ENCODE peak calls at places on chromosomes 5 and 9, in six cellular contexts. One of them, this sample, is unnamed.
A peak's percentile ranks its signal among the peaks of the same experiment; 100 is the strongest.

GRCh38 chr5:22572941-22573340 is 280.2 kb downstream of the CDH12 start:
- DNase-seq in K562: no peak
- DNase-seq in transverse colon: no peak
- DNase-seq in HepG2: no peak
- DNase-seq in ovary: no peak
- DNase-seq in GM12878: no peak
- DNase-seq in this sample: no peak

GRCh38 chr9:17462869-17463464 is 115.9 kb upstream of the SH3GL2 start:
- DNase-seq in transverse colon: peak; percentile 14
- DNase-seq in HepG2: peak; percentile 31
- DNase-seq in GM12878: no peak
- DNase-seq in ovary: no peak
- DNase-seq in K562: peak; percentile 48
- DNase-seq in this sample: peak; percentile 55

GRCh38 chr9:16121593-16121992 is 568.8 kb downstream of the CCDC171 start:
- DNase-seq in K562: no peak
- DNase-seq in GM12878: no peak
- DNase-seq in transverse colon: no peak
- DNase-seq in HepG2: no peak
- DNase-seq in ovary: no peak
- DNase-seq in this sample: no peak

GRCh38 chr5:148414848-148415247 is 31.1 kb downstream of the FBXO38 start:
- DNase-seq in HepG2: no peak
- DNase-seq in GM12878: no peak
- DNase-seq in ovary: no peak
- DNase-seq in K562: no peak
- DNase-seq in transverse colon: no peak
- DNase-seq in this sample: no peak

GRCh38 chr5:143879646-143880045 is 67.7 kb downstream of the HMHB1 start:
- DNase-seq in GM12878: no peak
- DNase-seq in ovary: no peak
- DNase-seq in K562: no peak
- DNase-seq in HepG2: peak; percentile 5
- DNase-seq in transverse colon: no peak
- DNase-seq in this sample: no peak

GRCh38 chr5:167489202-167489601 is 802.2 kb upstream of the WWC1 start:
- DNase-seq in ovary: no peak
- DNase-seq in GM12878: no peak
- DNase-seq in transverse colon: no peak
- DNase-seq in HepG2: no peak
- DNase-seq in K562: no peak
- DNase-seq in this sample: no peak

GRCh38 chr5:144453753-144454152 is 283.1 kb downstream of the KCTD16 start:
- DNase-seq in GM12878: no peak
- DNase-seq in K562: no peak
- DNase-seq in HepG2: no peak
- DNase-seq in ovary: no peak
- DNase-seq in transverse colon: no peak
- DNase-seq in this sample: no peak

GRCh38 chr5:10633271-10634049 is 69.6 kb downstream of the ANKRD33B start:
- DNase-seq in HepG2: no peak
- DNase-seq in GM12878: no peak
- DNase-seq in transverse colon: no peak
- DNase-seq in K562: no peak
- DNase-seq in ovary: no peak
- DNase-seq in this sample: no peak

GRCh38 chr9:133570681-133571080 is 36.2 kb downstream of the ADAMTSL2 start:
- DNase-seq in GM12878: no peak
- DNase-seq in ovary: no peak
- DNase-seq in HepG2: no peak
- DNase-seq in K562: no peak
- DNase-seq in transverse colon: no peak
- DNase-seq in this sample: no peak

GRCh38 chr9:99385814-99386279 is 163.8 kb downstream of the SEC61B start:
- DNase-seq in ovary: no peak
- DNase-seq in transverse colon: no peak
- DNase-seq in HepG2: no peak
- DNase-seq in K562: no peak
- DNase-seq in GM12878: no peak
- DNase-seq in this sample: no peak

GRCh38 chr5:67998709-67999251 is 216.8 kb upstream of the PIK3R1 start:
- DNase-seq in K562: no peak
- DNase-seq in GM12878: no peak
- DNase-seq in transverse colon: peak; percentile 50
- DNase-seq in ovary: no peak
- DNase-seq in HepG2: no peak
- DNase-seq in this sample: peak; percentile 32
- TF ChIP-seq EP300 in K562: no peak
- TF ChIP-seq EP300 in GM12878: no peak
- TF ChIP-seq EP300 in transverse colon: peak; percentile 10
- TF ChIP-seq EP300 in ovary: no peak
- TF ChIP-seq EP300 in HepG2: no peak
- TF ChIP-seq EP300 in this sample: no peak

GRCh38 chr9:128902351-128903078 is 18.3 kb upstream of the PHYHD1 start:
- DNase-seq in K562: no peak
- DNase-seq in ovary: no peak
- DNase-seq in GM12878: no peak
- DNase-seq in transverse colon: peak; percentile 86
- DNase-seq in HepG2: no peak
- DNase-seq in this sample: no peak
- TF ChIP-seq POLR2A in K562: no peak
- TF ChIP-seq POLR2A in ovary: no peak
- TF ChIP-seq POLR2A in GM12878: peak; percentile 86
- TF ChIP-seq POLR2A in transverse colon: peak; percentile 78
- TF ChIP-seq POLR2A in HepG2: no peak
- TF ChIP-seq POLR2A in this sample: no peak

GRCh38 chr5:146107901-146108300 is 2.5 kb upstream of the PLAC8L1 start:
- DNase-seq in GM12878: no peak
- DNase-seq in K562: no peak
- DNase-seq in ovary: no peak
- DNase-seq in HepG2: no peak
- DNase-seq in transverse colon: no peak
- DNase-seq in this sample: no peak

GRCh38 chr5:146109379-146109778 is 4.0 kb upstream of the PLAC8L1 start:
- DNase-seq in transverse colon: no peak
- DNase-seq in GM12878: no peak
- DNase-seq in K562: peak; percentile 4
- DNase-seq in ovary: no peak
- DNase-seq in HepG2: no peak
- DNase-seq in this sample: no peak

GRCh38 chr5:146105477-146105876 is at the start of gene PLAC8L1:
- DNase-seq in GM12878: no peak
- DNase-seq in HepG2: no peak
- DNase-seq in transverse colon: no peak
- DNase-seq in ovary: no peak
- DNase-seq in K562: no peak
- DNase-seq in this sample: no peak

DNA sequence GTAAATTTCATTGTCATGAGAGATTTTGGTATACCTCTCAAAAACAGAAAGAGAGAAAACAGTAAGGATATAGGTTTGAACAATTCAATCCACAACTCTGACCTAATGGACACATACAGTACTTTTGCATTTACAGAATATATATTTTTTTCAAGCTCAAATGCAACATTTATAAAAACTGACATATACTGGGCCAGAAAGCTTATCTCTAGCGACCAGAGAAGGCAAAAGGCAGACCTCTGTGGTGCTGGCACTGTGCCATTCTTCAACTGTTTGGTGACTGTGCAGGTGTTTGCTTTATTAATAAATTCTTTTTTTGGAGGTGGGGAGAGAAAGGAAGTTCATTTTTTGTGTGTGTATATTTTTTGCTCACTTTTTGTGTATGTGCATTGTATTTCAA is 6.0 kb upstream of the PLAC8L1 start:
- DNase-seq in transverse colon: no peak
- DNase-seq in ovary: no peak
- DNase-seq in HepG2: no peak
- DNase-seq in K562: peak; percentile 92
- DNase-seq in GM12878: no peak
- DNase-seq in this sample: no peak
- H3K4me1 ChIP-seq in transverse colon: no peaks in the 10 kb centered on the region
- H3K4me1 ChIP-seq in ovary: no peaks in the 10 kb centered on the region
- H3K4me1 ChIP-seq in HepG2: no peaks in the 10 kb centered on the region
- H3K4me1 ChIP-seq in K562: peaks cover 12% of the 10 kb centered on the region
- H3K4me1 ChIP-seq in GM12878: no peaks in the 10 kb centered on the region
- H3K4me1 ChIP-seq in this sample: no peaks in the 10 kb centered on the region

GRCh38 chr5:172740483-172741205 is 30.4 kb downstream of the DUSP1 start:
- DNase-seq in ovary: peak; percentile 50
- DNase-seq in HepG2: no peak
- DNase-seq in transverse colon: peak; percentile 60
- DNase-seq in K562: no peak
- DNase-seq in GM12878: no peak
- DNase-seq in this sample: peak; percentile 65
- TF ChIP-seq EP300 in ovary: no peak
- TF ChIP-seq EP300 in HepG2: no peak
- TF ChIP-seq EP300 in transverse colon: no peak
- TF ChIP-seq EP300 in K562: no peak
- TF ChIP-seq EP300 in GM12878: no peak
- TF ChIP-seq EP300 in this sample: no peak

DNA sequence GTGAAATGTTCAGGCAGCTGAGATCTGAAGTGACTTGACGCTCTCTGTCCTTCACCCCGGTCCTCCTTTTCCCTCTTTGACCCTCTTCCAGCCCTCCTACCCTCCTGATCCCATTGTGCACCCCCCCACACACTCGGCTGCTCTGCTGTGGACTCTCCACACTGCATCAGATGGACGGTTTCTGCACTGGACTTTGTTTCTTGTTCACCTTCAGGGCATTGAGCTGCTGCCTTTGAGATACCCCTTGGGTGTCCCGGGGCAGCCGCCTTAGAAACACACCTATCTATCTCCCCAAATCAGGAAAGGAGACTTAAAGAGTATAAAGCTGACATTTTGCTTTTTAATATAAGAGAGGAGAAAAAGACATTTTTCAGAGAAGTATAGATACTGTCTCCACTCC is 27.5 kb downstream of the AMBP start:
- DNase-seq in GM12878: no peak
- DNase-seq in K562: no peak
- DNase-seq in HepG2: no peak
- DNase-seq in transverse colon: no peak
- DNase-seq in ovary: no peak
- DNase-seq in this sample: no peak
- TF ChIP-seq POLR2A in GM12878: no peak
- TF ChIP-seq POLR2A in K562: no peak
- TF ChIP-seq POLR2A in HepG2: no peak
- TF ChIP-seq POLR2A in transverse colon: no peak
- TF ChIP-seq POLR2A in ovary: no peak
- TF ChIP-seq POLR2A in this sample: no peak

GRCh38 chr5:96962540-96962991 is 26.7 kb downstream of the LNPEP start:
- DNase-seq in transverse colon: no peak
- DNase-seq in HepG2: no peak
- DNase-seq in K562: no peak
- DNase-seq in ovary: no peak
- DNase-seq in GM12878: no peak
- DNase-seq in this sample: no peak
- H3K4me1 ChIP-seq in transverse colon: peaks cover 14% of the 10 kb centered on the region
- H3K4me1 ChIP-seq in HepG2: peaks cover 11% of the 10 kb centered on the region
- H3K4me1 ChIP-seq in K562: peaks cover 10% of the 10 kb centered on the region
- H3K4me1 ChIP-seq in ovary: peaks cover 7% of the 10 kb centered on the region
- H3K4me1 ChIP-seq in GM12878: peaks cover 13% of the 10 kb centered on the region
- H3K4me1 ChIP-seq in this sample: peaks cover 1% of the 10 kb centered on the region

GRCh38 chr5:149913449-149914419 is 30.9 kb downstream of the PDE6A start:
- DNase-seq in K562: no peak
- DNase-seq in HepG2: no peak
- DNase-seq in transverse colon: no peak
- DNase-seq in GM12878: no peak
- DNase-seq in ovary: no peak
- DNase-seq in this sample: no peak
- TF ChIP-seq EP300 in K562: no peak
- TF ChIP-seq EP300 in HepG2: no peak
- TF ChIP-seq EP300 in transverse colon: no peak
- TF ChIP-seq EP300 in GM12878: no peak
- TF ChIP-seq EP300 in ovary: no peak
- TF ChIP-seq EP300 in this sample: no peak

This sample was measured in A549.